ENCODE peak calls at places on chromosomes 3 and 15, in six cellular contexts. One of them, this sample, is unnamed.
A peak's percentile ranks its signal among the peaks of the same experiment; 100 is the strongest.

GRCh38 chr15:92365079-92365478 is 28.6 kb upstream of the ST8SIA2 start:
- DNase-seq in fibroblast of the aortic adventitia: no peak
- DNase-seq in HCT116: no peak
- DNase-seq in mesendoderm: no peak
- DNase-seq in GM12878: no peak
- DNase-seq in skeletal muscle cell: peak; percentile 3
- DNase-seq in this sample: peak; percentile 64

GRCh38 chr3:76954412-76954811 is 85.5 kb upstream of the ROBO2 start:
- DNase-seq in fibroblast of the aortic adventitia: no peak
- DNase-seq in HCT116: no peak
- DNase-seq in mesendoderm: no peak
- DNase-seq in GM12878: no peak
- DNase-seq in skeletal muscle cell: no peak
- DNase-seq in this sample: no peak

GRCh38 chr15:57245130-57245529 is 131.2 kb upstream of the CGNL1 start:
- DNase-seq in fibroblast of the aortic adventitia: peak; percentile 26
- DNase-seq in HCT116: no peak
- DNase-seq in mesendoderm: no peak
- DNase-seq in GM12878: no peak
- DNase-seq in skeletal muscle cell: peak; percentile 58
- DNase-seq in this sample: no peak

GRCh38 chr3:179071161-179071568 is 444 bp downstream of the ZMAT3 start:
- DNase-seq in fibroblast of the aortic adventitia: peak; percentile 50
- DNase-seq in HCT116: no peak
- DNase-seq in mesendoderm: peak; percentile 33
- DNase-seq in GM12878: no peak
- DNase-seq in skeletal muscle cell: no peak
- DNase-seq in this sample: peak; percentile 78

GRCh38 chr15:43932036-43932435 is 105.2 kb downstream of the WDR76 start:
- DNase-seq in fibroblast of the aortic adventitia: peak; percentile 49
- DNase-seq in HCT116: no peak
- DNase-seq in mesendoderm: no peak
- DNase-seq in GM12878: no peak
- DNase-seq in skeletal muscle cell: no peak
- DNase-seq in this sample: no peak

GRCh38 chr3:29022976-29023375 is 257.9 kb upstream of the RBMS3 start:
- DNase-seq in fibroblast of the aortic adventitia: no peak
- DNase-seq in HCT116: no peak
- DNase-seq in mesendoderm: no peak
- DNase-seq in GM12878: no peak
- DNase-seq in skeletal muscle cell: no peak
- DNase-seq in this sample: no peak

GRCh38 chr3:58130591-58130990 is 80.2 kb downstream of the DNASE1L3 start:
- DNase-seq in fibroblast of the aortic adventitia: no peak
- DNase-seq in HCT116: no peak
- DNase-seq in mesendoderm: no peak
- DNase-seq in GM12878: no peak
- DNase-seq in skeletal muscle cell: no peak
- DNase-seq in this sample: no peak

GRCh38 chr15:81133782-81134461 is at the start of gene CFAP161:
- DNase-seq in fibroblast of the aortic adventitia: peak; percentile 51
- DNase-seq in HCT116: peak; percentile 42
- DNase-seq in mesendoderm: peak; percentile 94
- DNase-seq in GM12878: no peak
- DNase-seq in skeletal muscle cell: no peak
- DNase-seq in this sample: peak; percentile 53

GRCh38 chr15:36737430-36737891 is 158.0 kb downstream of the CDIN1 start:
- DNase-seq in fibroblast of the aortic adventitia: peak; percentile 44
- DNase-seq in HCT116: no peak
- DNase-seq in mesendoderm: no peak
- DNase-seq in GM12878: no peak
- DNase-seq in skeletal muscle cell: peak; percentile 2
- DNase-seq in this sample: peak; percentile 47

GRCh38 chr15:92288755-92289154 is 104.9 kb upstream of the ST8SIA2 start:
- DNase-seq in fibroblast of the aortic adventitia: no peak
- DNase-seq in HCT116: no peak
- DNase-seq in mesendoderm: no peak
- DNase-seq in GM12878: peak; percentile 2
- DNase-seq in skeletal muscle cell: no peak
- DNase-seq in this sample: no peak

GRCh38 chr15:33145447-33145846 is 49.1 kb downstream of the FMN1 start:
- DNase-seq in fibroblast of the aortic adventitia: no peak
- DNase-seq in HCT116: no peak
- DNase-seq in mesendoderm: no peak
- DNase-seq in GM12878: no peak
- DNase-seq in skeletal muscle cell: no peak
- DNase-seq in this sample: peak; percentile 91

GRCh38 chr15:47888721-47889120 is 171.4 kb downstream of the SEMA6D start:
- DNase-seq in fibroblast of the aortic adventitia: no peak
- DNase-seq in HCT116: no peak
- DNase-seq in mesendoderm: no peak
- DNase-seq in GM12878: no peak
- DNase-seq in skeletal muscle cell: no peak
- DNase-seq in this sample: no peak

GRCh38 chr3:126737527-126737926 is 33.5 kb downstream of the CHCHD6 start:
- DNase-seq in fibroblast of the aortic adventitia: no peak
- DNase-seq in HCT116: no peak
- DNase-seq in mesendoderm: no peak
- DNase-seq in GM12878: no peak
- DNase-seq in skeletal muscle cell: no peak
- DNase-seq in this sample: no peak

GRCh38 chr3:115713247-115713646 is 89.9 kb downstream of the GAP43 start:
- DNase-seq in fibroblast of the aortic adventitia: peak; percentile 43
- DNase-seq in HCT116: no peak
- DNase-seq in mesendoderm: no peak
- DNase-seq in GM12878: no peak
- DNase-seq in skeletal muscle cell: peak; percentile 36
- DNase-seq in this sample: no peak

GRCh38 chr3:101784850-101785613 is 6.0 kb downstream of the NXPE3 start:
- DNase-seq in fibroblast of the aortic adventitia: no peak
- DNase-seq in HCT116: no peak
- DNase-seq in mesendoderm: no peak
- DNase-seq in GM12878: no peak
- DNase-seq in skeletal muscle cell: no peak
- DNase-seq in this sample: no peak

GRCh38 chr3:52153389-52154096 is 680 bp downstream of the POC1A start:
- DNase-seq in fibroblast of the aortic adventitia: peak; percentile 19
- DNase-seq in HCT116: peak; percentile 55
- DNase-seq in mesendoderm: peak; percentile 93
- DNase-seq in GM12878: no peak
- DNase-seq in skeletal muscle cell: no peak
- DNase-seq in this sample: peak; percentile 46

GRCh38 chr15:90099868-90100854 is 2.1 kb downstream of the IDH2 start:
- DNase-seq in fibroblast of the aortic adventitia: peak; percentile 83
- DNase-seq in HCT116: no peak
- DNase-seq in mesendoderm: no peak
- DNase-seq in GM12878: no peak
- DNase-seq in skeletal muscle cell: no peak
- DNase-seq in this sample: peak; percentile 56

GRCh38 chr3:118472586-118472985 is 562.1 kb downstream of the IGSF11 start:
- DNase-seq in fibroblast of the aortic adventitia: no peak
- DNase-seq in HCT116: no peak
- DNase-seq in mesendoderm: no peak
- DNase-seq in GM12878: no peak
- DNase-seq in skeletal muscle cell: no peak
- DNase-seq in this sample: peak; percentile 83

GRCh38 chr3:9649791-9650521 is 651 bp downstream of the MTMR14 start:
- DNase-seq in fibroblast of the aortic adventitia: no peak
- DNase-seq in HCT116: no peak
- DNase-seq in mesendoderm: no peak
- DNase-seq in GM12878: peak; percentile 47
- DNase-seq in skeletal muscle cell: no peak
- DNase-seq in this sample: no peak

GRCh38 chr3:112746675-112747276 is 99.9 kb downstream of the CD200R1L start:
- DNase-seq in fibroblast of the aortic adventitia: peak; percentile 93
- DNase-seq in HCT116: no peak
- DNase-seq in mesendoderm: no peak
- DNase-seq in GM12878: no peak
- DNase-seq in skeletal muscle cell: peak; percentile 49
- DNase-seq in this sample: peak; percentile 30

GRCh38 chr3:123317716-123318115 is 116.0 kb downstream of the SEC22A start:
- DNase-seq in fibroblast of the aortic adventitia: no peak
- DNase-seq in HCT116: no peak
- DNase-seq in mesendoderm: no peak
- DNase-seq in GM12878: no peak
- DNase-seq in skeletal muscle cell: no peak
- DNase-seq in this sample: no peak
- H3K4me3 ChIP-seq in fibroblast of the aortic adventitia: no peak overlapping the region
- H3K4me3 ChIP-seq in HCT116: no peak overlapping the region
- H3K4me3 ChIP-seq in mesendoderm: no peak overlapping the region
- H3K4me3 ChIP-seq in GM12878: no peak overlapping the region
- H3K4me3 ChIP-seq in skeletal muscle cell: no peak overlapping the region
- H3K4me3 ChIP-seq in this sample: no peak overlapping the region

GRCh38 chr15:40932146-40932545 is 3.0 kb downstream of the DLL4 start:
- DNase-seq in fibroblast of the aortic adventitia: no peak
- DNase-seq in HCT116: no peak
- DNase-seq in mesendoderm: no peak
- DNase-seq in GM12878: no peak
- DNase-seq in skeletal muscle cell: no peak
- DNase-seq in this sample: no peak

GRCh38 chr15:40929730-40930429 is 740 bp downstream of the DLL4 start:
- DNase-seq in fibroblast of the aortic adventitia: peak; percentile 43
- DNase-seq in HCT116: no peak
- DNase-seq in mesendoderm: no peak
- DNase-seq in GM12878: no peak
- DNase-seq in skeletal muscle cell: no peak
- DNase-seq in this sample: peak; percentile 45

GRCh38 chr15:40931300-40932142 is 2.4 kb downstream of the DLL4 start:
- DNase-seq in fibroblast of the aortic adventitia: no peak
- DNase-seq in HCT116: no peak
- DNase-seq in mesendoderm: no peak
- DNase-seq in GM12878: no peak
- DNase-seq in skeletal muscle cell: no peak
- DNase-seq in this sample: no peak

GRCh38 chr15:40928975-40929729 is at the start of gene DLL4:
- DNase-seq in fibroblast of the aortic adventitia: no peak
- DNase-seq in HCT116: peak; percentile 71
- DNase-seq in mesendoderm: peak; percentile 86
- DNase-seq in GM12878: no peak
- DNase-seq in skeletal muscle cell: no peak
- DNase-seq in this sample: peak; percentile 62

DNA sequence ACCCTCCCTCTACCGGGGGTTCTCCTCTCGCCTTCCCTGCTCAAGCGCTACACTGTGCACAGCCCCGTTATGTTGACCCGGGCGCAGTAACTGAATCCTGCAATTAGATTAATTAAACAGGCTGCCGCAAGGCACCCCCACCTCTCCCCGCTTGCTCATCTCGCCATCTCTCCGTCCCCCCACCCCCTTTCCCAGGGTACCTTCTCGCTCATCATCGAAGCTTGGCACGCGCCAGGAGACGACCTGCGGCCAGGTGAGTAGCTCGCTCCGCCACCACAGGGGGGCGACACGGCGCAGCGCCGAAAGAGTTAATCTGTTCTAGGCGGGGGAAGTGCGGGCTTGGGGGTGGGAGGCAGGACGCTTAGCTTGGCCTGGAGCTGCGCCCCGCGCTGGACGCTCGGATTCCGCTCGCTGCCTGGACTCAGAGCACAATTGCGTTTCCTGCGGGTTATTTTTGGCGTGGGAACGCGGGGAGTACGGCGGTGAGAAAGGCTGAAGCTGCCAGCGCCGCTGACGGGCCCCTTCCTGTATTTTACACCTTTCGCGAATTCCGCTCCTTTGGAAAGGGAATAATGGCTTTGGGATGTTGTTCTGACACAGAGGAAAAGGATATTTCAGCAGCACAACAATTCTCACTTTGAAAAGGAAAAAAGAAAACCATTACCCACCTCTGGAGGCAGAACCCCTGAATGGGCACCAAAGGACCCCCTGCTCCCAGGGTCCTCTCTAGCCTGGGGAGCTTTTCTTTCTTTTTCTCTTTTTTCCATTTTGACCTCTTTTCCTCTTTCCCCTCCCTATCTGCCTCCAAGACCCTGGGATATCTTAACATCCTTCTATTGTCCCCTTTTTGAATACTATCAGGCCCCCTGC is 1.5 kb downstream of the DLL4 start:
- DNase-seq in fibroblast of the aortic adventitia: peak; percentile 16
- DNase-seq in HCT116: peak; percentile 70
- DNase-seq in mesendoderm: peak; percentile 75
- DNase-seq in GM12878: no peak
- DNase-seq in skeletal muscle cell: no peak
- DNase-seq in this sample: peak; percentile 42
- H3K4me3 ChIP-seq in fibroblast of the aortic adventitia: peak overlapping the region; percentile 33
- H3K4me3 ChIP-seq in HCT116: peak overlapping the region; percentile 52
- H3K4me3 ChIP-seq in mesendoderm: no peak overlapping the region
- H3K4me3 ChIP-seq in GM12878: peak overlapping the region; percentile 50
- H3K4me3 ChIP-seq in skeletal muscle cell: peak overlapping the region; percentile 43
- H3K4me3 ChIP-seq in this sample: peak overlapping the region; percentile 35

GRCh38 chr15:25241241-25241801 is 197.5 kb downstream of the UBE3A start:
- DNase-seq in fibroblast of the aortic adventitia: no peak
- DNase-seq in HCT116: no peak
- DNase-seq in mesendoderm: no peak
- DNase-seq in GM12878: no peak
- DNase-seq in skeletal muscle cell: no peak
- DNase-seq in this sample: no peak

GRCh38 chr15:25239471-25240345 is 199.1 kb downstream of the UBE3A start:
- DNase-seq in fibroblast of the aortic adventitia: no peak
- DNase-seq in HCT116: no peak
- DNase-seq in mesendoderm: no peak
- DNase-seq in GM12878: no peak
- DNase-seq in skeletal muscle cell: no peak
- DNase-seq in this sample: no peak

GRCh38 chr15:25242166-25242879 is 196.5 kb downstream of the UBE3A start:
- DNase-seq in fibroblast of the aortic adventitia: no peak
- DNase-seq in HCT116: no peak
- DNase-seq in mesendoderm: no peak
- DNase-seq in GM12878: no peak
- DNase-seq in skeletal muscle cell: no peak
- DNase-seq in this sample: no peak

GRCh38 chr15:25238716-25239470 is 199.9 kb downstream of the UBE3A start:
- DNase-seq in fibroblast of the aortic adventitia: no peak
- DNase-seq in HCT116: no peak
- DNase-seq in mesendoderm: no peak
- DNase-seq in GM12878: no peak
- DNase-seq in skeletal muscle cell: no peak
- DNase-seq in this sample: no peak

DNA sequence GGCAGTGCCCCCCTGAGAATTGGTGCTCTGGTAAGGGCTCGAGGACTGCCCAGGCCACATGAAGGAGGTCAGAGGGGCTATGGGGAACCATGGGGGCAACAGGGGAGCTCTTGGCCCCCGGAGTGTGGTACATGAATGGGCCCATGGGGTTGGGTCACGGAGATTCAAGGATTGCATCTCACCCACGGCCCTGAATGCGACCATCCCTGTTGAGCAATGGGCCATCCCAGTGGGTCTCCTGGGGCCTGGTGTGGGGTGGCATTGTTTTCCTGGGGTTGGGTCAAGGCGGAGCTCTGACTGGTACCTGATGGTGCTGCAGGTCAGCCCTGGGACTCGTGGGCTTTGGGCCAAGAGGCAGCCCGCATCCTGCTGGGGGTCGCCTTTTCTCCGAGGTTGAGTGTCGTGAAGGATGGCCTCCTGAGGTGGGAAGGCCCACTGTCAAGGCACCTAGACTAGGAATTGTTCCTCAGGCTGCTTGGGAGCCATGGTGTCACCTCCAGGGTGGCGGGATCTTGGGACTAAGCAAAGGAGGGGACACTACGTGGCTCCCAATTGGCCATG is 198.3 kb downstream of the UBE3A start:
- DNase-seq in fibroblast of the aortic adventitia: no peak
- DNase-seq in HCT116: no peak
- DNase-seq in mesendoderm: no peak
- DNase-seq in GM12878: no peak
- DNase-seq in skeletal muscle cell: no peak
- DNase-seq in this sample: no peak
- H3K4me3 ChIP-seq in fibroblast of the aortic adventitia: no peak overlapping the region
- H3K4me3 ChIP-seq in HCT116: no peak overlapping the region
- H3K4me3 ChIP-seq in mesendoderm: no peak overlapping the region
- H3K4me3 ChIP-seq in GM12878: no peak overlapping the region
- H3K4me3 ChIP-seq in skeletal muscle cell: no peak overlapping the region
- H3K4me3 ChIP-seq in this sample: no peak overlapping the region

GRCh38 chr15:64478863-64479262 is 18.5 kb downstream of the ZNF609 start:
- DNase-seq in fibroblast of the aortic adventitia: peak; percentile 65
- DNase-seq in HCT116: no peak
- DNase-seq in mesendoderm: no peak
- DNase-seq in GM12878: no peak
- DNase-seq in skeletal muscle cell: peak; percentile 32
- DNase-seq in this sample: no peak
- H3K4me3 ChIP-seq in fibroblast of the aortic adventitia: no peak overlapping the region
- H3K4me3 ChIP-seq in HCT116: no peak overlapping the region
- H3K4me3 ChIP-seq in mesendoderm: no peak overlapping the region
- H3K4me3 ChIP-seq in GM12878: no peak overlapping the region
- H3K4me3 ChIP-seq in skeletal muscle cell: no peak overlapping the region
- H3K4me3 ChIP-seq in this sample: no peak overlapping the region